ENCODE peak calls at places on chromosomes 11 and 22, in four cellular contexts. D is type B pancreatic cell, J is CD14-positive monocyte, I is fibroblast of mammary gland. U is an unnamed sample.
A peak's percentile ranks its signal among the peaks of the same experiment; 100 is the strongest.

GRCh38 chr11:122721201-122721963 is 65.9 kb downstream of the UBASH3B start:
- DNase-seq in J (no peak), I (peak; percentile 45), D (no peak), U (no peak)

GRCh38 chr11:43504316-43504950 is 145.7 kb downstream of the TTC17 start:
- DNase-seq in I (peak; percentile 35), D (no peak), J (no peak), U (no peak)

GRCh38 chr11:19962795-19963163 is 197.5 kb downstream of the DBX1 start:
- DNase-seq in I (peak; percentile 90), D (no peak), J (no peak), U (no peak)

GRCh38 chr11:134558916-134559616 is 147.0 kb upstream of the B3GAT1 start:
- DNase-seq in J (no peak), I (no peak), D (peak; percentile 27), U (no peak)

GRCh38 chr11:128666397-128666796 is 27.5 kb upstream of the FLI1 start:
- DNase-seq in I (no peak), J (no peak), D (no peak), U (no peak)

GRCh38 chr11:75625970-75626691 is 42.7 kb downstream of the MAP6 start:
- DNase-seq in D (no peak), I (peak; percentile 90), J (no peak), U (no peak)

GRCh38 chr11:56885182-56885581 is 103.5 kb upstream of the OR5AK2 start:
- DNase-seq in J (no peak), D (no peak), I (no peak), U (no peak)

GRCh38 chr11:128772814-128773213 is 78.9 kb downstream of the FLI1 start:
- DNase-seq in D (no peak), I (no peak), J (peak; percentile 57), U (peak; percentile 50)

GRCh38 chr11:10117709-10118341 is 176.2 kb downstream of the SBF2 start:
- DNase-seq in I (peak; percentile 79), J (no peak), D (no peak), U (no peak)

GRCh38 chr11:66592457-66593302 is at the start of the genes CCDC87 and CCS:
- DNase-seq in I (peak; percentile 92), D (peak; percentile 98), J (peak; percentile 98), U (peak; percentile 98)

GRCh38 chr11:117554601-117555333 is 227.1 kb downstream of the CEP164 start:
- DNase-seq in I (no peak), D (no peak), J (no peak), U (no peak)

GRCh38 chr11:117610045-117610444 is 187.0 kb downstream of the DSCAML1 start:
- DNase-seq in D (no peak), J (peak; percentile 0), I (no peak), U (no peak)

GRCh38 chr11:5234390-5234834 is at the start of gene HBD:
- DNase-seq in D (no peak), J (no peak), I (no peak), U (no peak)

GRCh38 chr11:65479184-65480145 is 19.4 kb upstream of the MALAT1 start:
- DNase-seq in I (peak; percentile 98), J (no peak), D (no peak), U (no peak)

GRCh38 chr11:12505183-12505582 is 127.8 kb downstream of the PARVA start:
- DNase-seq in J (no peak), D (no peak), I (no peak), U (no peak)

GRCh38 chr11:111312076-111312475 is 13.7 kb downstream of the POU2AF3 start:
- DNase-seq in D (no peak), I (no peak), J (no peak), U (no peak)

GRCh38 chr11:121497176-121497995 is 44.6 kb upstream of the SORL1-AS1 start:
- DNase-seq in I (no peak), J (no peak), D (no peak), U (no peak)

GRCh38 chr11:132202621-132203020 is 832.2 kb downstream of the NTM start:
- DNase-seq in D (no peak), J (no peak), I (no peak), U (no peak)

GRCh38 chr11:115181480-115181879 is 322.7 kb downstream of the CADM1 start:
- DNase-seq in I (no peak), J (no peak), D (no peak), U (no peak)

GRCh38 chr11:68999093-68999747 is 13.8 kb downstream of the MRGPRF start:
- DNase-seq in I (no peak), D (peak; percentile 15), J (no peak), U (no peak)

GRCh38 chr11:76591416-76591815 is 79.1 kb downstream of the LRRC32 start:
- DNase-seq in J (no peak), I (no peak), D (no peak), U (no peak)

GRCh38 chr11:66363187-66363601 is 8.4 kb downstream of the SLC29A2 start:
- DNase-seq in D (no peak), I (no peak), J (no peak), U (no peak)

GRCh38 chr11:33835143-33835878 is 56.6 kb downstream of the LMO2 start:
- DNase-seq in I (peak; percentile 86), J (no peak), D (no peak), U (no peak)

GRCh38 chr11:68383976-68384501 is 71.6 kb downstream of the LRP5 start:
- DNase-seq in J (no peak), D (no peak), I (peak; percentile 35), U (peak; percentile 64)

GRCh38 chr11:105230586-105230985 is 91.0 kb upstream of the CARD18 start:
- DNase-seq in D (no peak), J (no peak), I (no peak), U (no peak)

GRCh38 chr11:12372111-12372510 is 5.3 kb upstream of the PARVA start:
- DNase-seq in J (no peak), I (no peak), D (no peak), U (no peak)

GRCh38 chr22:35470903-35471321 is 69.7 kb upstream of the RASD2 start:
- DNase-seq in J (no peak), D (no peak), I (peak; percentile 31), U (no peak)

GRCh38 chr22:46028069-46028991 is 51.4 kb upstream of the WNT7B start:
- DNase-seq in D (no peak), J (no peak), I (no peak), U (no peak)

GRCh38 chr11:13429836-13430235 is 33.2 kb downstream of the BTBD10 start:
- DNase-seq in J (no peak), D (no peak), I (no peak), U (no peak)

GRCh38 chr22:33726294-33726711 is 194.0 kb downstream of the LARGE1 start:
- DNase-seq in D (no peak), I (peak; percentile 65), J (no peak), U (no peak)

GRCh38 chr22:29555065-29555644 is 1.6 kb upstream of the THOC5 start:
- DNase-seq in D (no peak), I (peak; percentile 34), J (no peak), U (no peak)

GRCh38 chr11:15127341-15127740 is 12.6 kb downstream of the INSC start:
- DNase-seq in J (no peak), I (peak; percentile 98), D (no peak), U (no peak)

GRCh38 chr22:28925916-28926315 is 42.5 kb downstream of the ZNRF3 start:
- DNase-seq in I (no peak), D (no peak), J (no peak), U (no peak)

GRCh38 chr11:86211619-86212018 is 32.9 kb upstream of the EED start:
- DNase-seq in J (no peak), D (no peak), I (no peak), U (no peak)

GRCh38 chr11:35850191-35850590 is 93.7 kb upstream of the LDLRAD3 start:
- DNase-seq in I (no peak), J (no peak), D (peak; percentile 24), U (no peak)

DNA sequence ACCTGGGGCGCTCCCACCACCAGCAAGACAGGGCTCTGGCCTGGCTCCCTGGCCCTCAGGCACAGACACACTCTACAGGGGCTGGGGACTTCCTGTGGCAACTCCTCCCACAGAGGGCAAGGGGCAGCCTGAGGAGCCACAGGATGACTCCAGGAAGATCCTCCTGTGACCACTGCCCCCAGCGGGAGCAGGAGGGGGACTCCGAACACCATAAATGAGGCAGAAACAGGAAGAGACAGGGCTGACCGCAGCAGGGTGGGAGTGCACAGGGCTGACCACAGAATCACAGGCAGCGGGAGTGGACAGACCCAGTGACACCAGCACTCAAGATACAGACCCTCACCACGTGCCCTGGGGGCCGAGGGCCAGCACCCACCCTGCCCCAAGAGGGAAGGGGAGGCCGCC is 10.8 kb downstream of the ARAP1 start:
- DNase-seq in I (no peak), J (peak; percentile 89), D (no peak), U (no peak)
- TF ChIP-seq CTCF in I (no peak), J (peak; percentile 20), D (no peak), U (no peak)

GRCh38 chr11:79155237-79155636 is 285.6 kb downstream of the TENM4 start:
- DNase-seq in D (no peak), I (no peak), J (no peak), U (no peak)

GRCh38 chr11:79157738-79158137 is 283.1 kb downstream of the TENM4 start:
- DNase-seq in D (no peak), J (no peak), I (no peak), U (no peak)

GRCh38 chr11:79160786-79161403 is 279.9 kb downstream of the TENM4 start:
- DNase-seq in I (peak; percentile 60), J (no peak), D (no peak), U (no peak)

GRCh38 chr11:79156031-79156430 is 284.8 kb downstream of the TENM4 start:
- DNase-seq in J (no peak), I (no peak), D (no peak), U (no peak)

GRCh38 chr11:79159657-79160450 is 281.0 kb downstream of the TENM4 start:
- DNase-seq in I (no peak), J (no peak), D (no peak), U (no peak)
- TF ChIP-seq CTCF in I (peak; percentile 31), J (no peak), D (peak; percentile 56), U (no peak)

DNA sequence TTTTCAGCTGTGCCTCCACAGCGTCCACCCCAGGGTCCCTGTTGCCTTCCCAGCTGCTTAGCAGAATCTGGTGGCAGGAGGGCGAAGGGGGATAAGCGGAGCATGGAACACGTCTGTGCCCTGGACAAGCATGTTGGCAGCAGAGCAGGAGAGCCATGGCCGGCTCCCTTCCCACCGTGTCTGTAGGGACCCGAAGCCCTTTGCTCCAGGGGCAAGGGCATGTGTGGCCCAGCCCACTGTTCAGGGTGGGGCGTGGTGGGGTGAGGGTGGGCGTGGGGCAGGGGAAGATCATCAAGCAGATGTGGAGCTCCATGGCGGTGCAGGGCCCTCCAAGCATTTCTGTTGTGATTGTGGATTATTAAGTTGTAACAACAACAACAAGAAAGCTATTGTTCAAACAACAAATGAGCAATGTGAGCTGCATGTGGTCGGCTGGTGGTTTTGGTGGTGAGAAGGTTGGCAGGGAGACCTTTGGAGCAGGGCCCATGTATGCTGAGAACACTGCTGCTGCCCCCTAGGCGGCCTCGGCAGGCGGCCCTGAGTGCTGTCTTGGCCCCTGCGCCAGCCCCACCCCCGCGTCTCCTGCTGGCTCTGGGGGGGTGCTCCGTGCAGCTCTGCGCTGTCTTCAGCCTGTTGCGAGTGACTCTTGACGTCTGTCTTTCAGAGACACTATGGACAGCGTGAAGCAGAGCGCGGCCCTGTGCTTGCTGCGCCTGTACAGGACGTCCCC is 50.9 kb downstream of the AP2A2 start:
- DNase-seq in J (no peak), I (peak; percentile 71), D (no peak), U (no peak)
- TF ChIP-seq CTCF in J (no peak), I (peak; percentile 24), D (no peak), U (no peak)

DNA sequence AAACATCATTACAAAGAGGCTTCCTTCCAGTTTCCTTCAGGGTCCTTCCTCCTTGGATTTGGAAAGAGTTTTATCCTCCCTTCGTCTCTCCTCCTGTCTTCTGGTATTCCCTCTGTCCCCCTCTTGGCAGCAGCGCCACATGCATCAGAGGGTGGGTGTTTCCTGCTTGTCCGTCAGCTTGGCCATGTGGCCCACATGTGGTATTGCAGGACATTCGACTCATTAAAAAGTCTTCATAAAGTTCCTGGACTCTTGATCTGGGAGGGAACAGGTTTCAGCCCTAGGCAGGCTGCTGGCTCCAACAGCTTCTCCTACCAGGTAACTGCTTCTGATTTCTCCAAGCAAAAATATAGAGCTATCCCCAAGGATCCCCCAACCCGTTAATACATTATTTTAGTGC is 189.8 kb downstream of the CSNK2A3 start:
- DNase-seq in D (no peak), J (no peak), I (peak; percentile 12), U (no peak)
- TF ChIP-seq CTCF in D (peak; percentile 54), J (no peak), I (peak; percentile 6), U (no peak)